ENCODE peak calls at places on chromosomes 13 and 19, in six cellular contexts. J, O, S, D, P and L are unnamed samples.

GRCh38 chr19:35100588-35101533 is 14.8 kb upstream of the FXYD3 start:
- DNase-seq in S (no peak), D (no peak), J (no peak), P (no peak), O (no peak), L (no peak)

GRCh38 chr13:29260684-29261083 is 334.8 kb downstream of the SLC7A1 start:
- DNase-seq in P (no peak), J (no peak), O (no peak), D (peak; percentile 21), S (no peak), L (no peak)

GRCh38 chr19:41646589-41647204 is 19.8 kb upstream of the CEACAM4 start:
- DNase-seq in O (no peak), S (no peak), D (no peak), P (no peak), J (peak; percentile 14), L (peak; percentile 37)

GRCh38 chr13:60402022-60402421 is 5.0 kb downstream of the TDRD3 start:
- DNase-seq in P (no peak), J (no peak), D (no peak), S (no peak), O (no peak), L (no peak)

GRCh38 chr13:113553541-113554332 is 30.8 kb upstream of the TFDP1 start:
- DNase-seq in O (no peak), J (no peak), S (no peak), P (no peak), D (no peak), L (no peak)

GRCh38 chr13:26449063-26449848 is 108.2 kb upstream of the WASF3 start:
- DNase-seq in D (no peak), O (no peak), J (no peak), P (no peak), S (no peak), L (no peak)

GRCh38 chr19:7916137-7916907 is 1.7 kb downstream of the TGFBR3L start:
- DNase-seq in J (peak; percentile 53), D (peak; percentile 34), O (peak; percentile 39), S (peak; percentile 67), P (peak; percentile 46), L (peak; percentile 53)

GRCh38 chr13:41942462-41943094 is 18.3 kb downstream of the VWA8 start:
- DNase-seq in D (peak; percentile 39), O (no peak), S (no peak), J (no peak), P (no peak), L (no peak)

GRCh38 chr19:6713773-6714692 is 6.4 kb downstream of the C3 start:
- DNase-seq in D (no peak), J (no peak), O (no peak), P (no peak), S (peak; percentile 30), L (no peak)

GRCh38 chr19:55679343-55680257 is 4.6 kb downstream of the EPN1 start:
- DNase-seq in J (no peak), S (no peak), P (no peak), O (no peak), D (no peak), L (no peak)

GRCh38 chr19:38044267-38045111 is 137.5 kb downstream of the SIPA1L3 start:
- DNase-seq in J (no peak), P (no peak), O (no peak), S (no peak), D (no peak), L (no peak)

GRCh38 chr13:43230989-43231388 is 207.6 kb downstream of the DNAJC15 start:
- DNase-seq in O (no peak), J (no peak), S (no peak), P (no peak), D (no peak), L (no peak)

GRCh38 chr19:6453951-6454565 is 5.5 kb downstream of the SLC25A23 start:
- DNase-seq in J (no peak), S (no peak), P (no peak), O (no peak), D (no peak), L (no peak)

GRCh38 chr13:72781461-72782439 is at the start of the genes DIS3 and PIBF1:
- DNase-seq in P (peak; percentile 95), S (peak; percentile 99), O (peak; percentile 94), J (peak; percentile 95), D (peak; percentile 99), L (peak; percentile 88)

GRCh38 chr13:100561599-100562204 is 26.9 kb downstream of the GGACT start:
- DNase-seq in J (no peak), D (no peak), S (no peak), P (no peak), O (no peak), L (no peak)

GRCh38 chr19:19160489-19161035 is 9.5 kb downstream of the MEF2B start:
- DNase-seq in J (no peak), O (no peak), P (no peak), D (no peak), S (no peak), L (no peak)
- H3K36me3 ChIP-seq in J (peaks cover 13% of the 10 kb centered on the region), O (no peaks in the 10 kb centered on the region), P (no peaks in the 10 kb centered on the region), D (no peaks in the 10 kb centered on the region), S (no peaks in the 10 kb centered on the region), L (no peaks in the 10 kb centered on the region)

DNA sequence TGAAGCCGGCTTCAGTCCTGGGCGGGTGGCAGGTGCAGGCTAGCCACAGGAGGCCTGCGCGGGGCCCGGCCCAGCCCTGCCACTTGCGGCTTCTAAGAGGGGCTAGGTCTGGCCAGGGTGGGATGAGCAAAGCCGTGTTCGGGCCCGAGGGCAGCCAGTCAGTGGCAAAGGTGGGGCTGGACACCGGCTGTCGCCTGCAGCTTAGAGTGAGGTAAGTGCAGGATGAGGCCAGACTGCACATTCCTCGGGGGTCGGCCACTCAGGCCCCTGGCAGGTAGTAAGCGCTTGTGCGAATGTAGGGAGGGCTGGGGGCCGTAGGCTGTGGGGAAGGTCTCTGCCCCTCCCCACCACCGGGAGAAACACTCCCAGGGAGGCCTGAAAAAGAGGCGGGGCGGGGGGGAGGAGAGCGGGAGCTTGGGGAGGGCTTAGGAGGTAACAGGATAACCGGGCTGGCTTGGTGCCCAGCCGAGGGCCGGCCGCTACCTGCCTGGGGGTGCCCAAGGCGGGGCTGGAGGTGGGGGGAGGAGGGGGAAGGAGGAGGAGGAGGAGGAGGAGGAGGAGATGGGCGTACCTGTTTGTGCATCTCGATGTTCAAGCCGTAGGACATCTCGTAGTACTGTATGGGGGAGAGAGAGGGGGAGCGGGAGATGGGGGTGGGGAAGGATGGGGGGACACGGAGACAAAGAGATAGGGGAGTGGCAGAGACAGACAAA is 6.4 kb downstream of the TLE5 start:
- DNase-seq in J (no peak), O (no peak), S (peak; percentile 70), D (no peak), P (no peak), L (no peak)
- H3K4me1 ChIP-seq in J (peaks cover 35% of the 10 kb centered on the region), O (no peaks in the 10 kb centered on the region), S (peaks cover 37% of the 10 kb centered on the region), D (peaks cover 12% of the 10 kb centered on the region), P (peaks cover 69% of the 10 kb centered on the region), L (peaks cover 81% of the 10 kb centered on the region)

GRCh38 chr19:11420894-11421606 is 1.9 kb upstream of the RGL3 start:
- DNase-seq in S (peak; percentile 70), O (no peak), D (no peak), P (peak; percentile 21), J (no peak), L (no peak)
- H3K4me3 ChIP-seq in S (peak overlapping the region; percentile 47), O (no peak overlapping the region), D (peak overlapping the region; percentile 20), P (no peak overlapping the region), J (peak overlapping the region; percentile 54), L (no peak overlapping the region)

DNA sequence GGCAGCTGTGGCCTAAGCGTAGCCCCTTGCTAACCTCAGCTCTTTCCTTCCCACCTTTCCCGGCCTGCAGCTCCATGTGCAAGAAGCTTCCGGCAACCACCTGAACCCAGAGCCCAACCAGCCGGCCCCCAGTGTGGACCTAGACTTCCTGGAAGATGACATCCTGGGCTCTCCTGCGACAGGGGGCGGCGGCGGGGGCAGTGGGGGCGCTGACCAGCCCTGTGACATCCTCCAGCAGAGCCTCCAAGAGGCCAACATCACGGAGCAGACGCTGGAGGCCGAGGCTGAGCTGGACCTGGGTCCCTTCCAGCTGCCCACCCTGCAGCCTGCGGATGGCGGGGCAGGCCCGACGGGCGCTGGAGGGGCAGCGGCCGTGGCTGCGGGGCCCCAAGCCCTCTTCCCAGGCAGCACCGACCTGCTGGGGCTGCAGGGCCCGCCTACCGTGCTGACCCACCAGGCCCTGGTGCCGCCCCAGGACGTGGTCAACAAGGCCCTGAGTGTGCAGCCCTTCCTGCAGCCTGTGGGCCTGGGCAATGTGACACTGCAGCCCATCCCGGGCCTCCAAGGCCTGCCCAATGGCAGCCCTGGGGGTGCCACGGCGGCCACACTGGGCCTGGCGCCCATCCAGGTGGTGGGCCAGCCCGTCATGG is 33.8 kb upstream of the EHD2 start:
- DNase-seq in J (no peak), D (no peak), S (no peak), O (no peak), P (no peak), L (no peak)
- H3K36me3 ChIP-seq in J (peaks cover 38% of the 10 kb centered on the region), D (peaks cover 6% of the 10 kb centered on the region), S (no peaks in the 10 kb centered on the region), O (no peaks in the 10 kb centered on the region), P (peaks cover 3% of the 10 kb centered on the region), L (no peaks in the 10 kb centered on the region)